ENCODE peak calls at places on chromosomes 16 and 17, in eight cellular contexts. One of them, this sample, is unnamed.

GRCh38 chr17:34645636-34646035 is 66.3 kb downstream of the TMEM132E start:
- DNase-seq in body of pancreas: no peak
- DNase-seq in putamen: no peak
- DNase-seq in progenitor cell of endocrine pancreas: no peak
- DNase-seq in lung microvascular endothelial cell: no peak
- DNase-seq in H9: no peak
- DNase-seq in tibial nerve: no peak
- DNase-seq in NCI-H2171: peak
- DNase-seq in this sample: no peak

GRCh38 chr17:350706-351435 is 1.7 kb downstream of the RPH3AL start:
- DNase-seq in body of pancreas: peak
- DNase-seq in putamen: peak
- DNase-seq in progenitor cell of endocrine pancreas: no peak
- DNase-seq in lung microvascular endothelial cell: peak
- DNase-seq in H9: peak
- DNase-seq in tibial nerve: peak
- DNase-seq in NCI-H2171: no peak
- DNase-seq in this sample: peak

GRCh38 chr16:6016530-6017184 is 919.1 kb upstream of the EEF2KMT start:
- DNase-seq in body of pancreas: peak
- DNase-seq in putamen: no peak
- DNase-seq in progenitor cell of endocrine pancreas: no peak
- DNase-seq in lung microvascular endothelial cell: peak
- DNase-seq in H9: peak
- DNase-seq in tibial nerve: no peak
- DNase-seq in NCI-H2171: no peak
- DNase-seq in this sample: peak

GRCh38 chr17:45395569-45396415 is 36.9 kb downstream of the ARHGAP27 start:
- DNase-seq in body of pancreas: no peak
- DNase-seq in putamen: no peak
- DNase-seq in progenitor cell of endocrine pancreas: no peak
- DNase-seq in lung microvascular endothelial cell: no peak
- DNase-seq in H9: peak
- DNase-seq in tibial nerve: no peak
- DNase-seq in NCI-H2171: no peak
- DNase-seq in this sample: no peak

GRCh38 chr16:87278191-87279093 is 38.8 kb downstream of the C16orf95 start:
- DNase-seq in body of pancreas: peak
- DNase-seq in putamen: peak
- DNase-seq in progenitor cell of endocrine pancreas: peak
- DNase-seq in lung microvascular endothelial cell: peak
- DNase-seq in H9: peak
- DNase-seq in tibial nerve: peak
- DNase-seq in NCI-H2171: peak
- DNase-seq in this sample: peak

GRCh38 chr17:81665205-81666091 is 957 bp downstream of the OXLD1 start:
- DNase-seq in body of pancreas: peak
- DNase-seq in putamen: no peak
- DNase-seq in progenitor cell of endocrine pancreas: no peak
- DNase-seq in lung microvascular endothelial cell: peak
- DNase-seq in H9: peak
- DNase-seq in tibial nerve: no peak
- DNase-seq in NCI-H2171: no peak
- DNase-seq in this sample: peak

GRCh38 chr17:8467527-8467926 is 31.8 kb downstream of the NDEL1 start:
- DNase-seq in body of pancreas: no peak
- DNase-seq in putamen: no peak
- DNase-seq in progenitor cell of endocrine pancreas: no peak
- DNase-seq in lung microvascular endothelial cell: no peak
- DNase-seq in H9: no peak
- DNase-seq in tibial nerve: no peak
- DNase-seq in NCI-H2171: no peak
- DNase-seq in this sample: no peak

GRCh38 chr16:425740-426114 is 278 bp downstream of the RAB11FIP3 start:
- DNase-seq in body of pancreas: no peak
- DNase-seq in putamen: no peak
- DNase-seq in progenitor cell of endocrine pancreas: no peak
- DNase-seq in lung microvascular endothelial cell: no peak
- DNase-seq in H9: no peak
- DNase-seq in tibial nerve: no peak
- DNase-seq in NCI-H2171: peak
- DNase-seq in this sample: no peak

GRCh38 chr17:3724373-3725077 is 822 bp downstream of the HASPIN start:
- DNase-seq in body of pancreas: no peak
- DNase-seq in putamen: no peak
- DNase-seq in progenitor cell of endocrine pancreas: no peak
- DNase-seq in lung microvascular endothelial cell: no peak
- DNase-seq in H9: no peak
- DNase-seq in tibial nerve: no peak
- DNase-seq in NCI-H2171: no peak
- DNase-seq in this sample: no peak

GRCh38 chr17:63700528-63701441 is 860 bp upstream of the LIMD2 start:
- DNase-seq in body of pancreas: peak
- DNase-seq in putamen: peak
- DNase-seq in progenitor cell of endocrine pancreas: no peak
- DNase-seq in lung microvascular endothelial cell: peak
- DNase-seq in H9: peak
- DNase-seq in tibial nerve: no peak
- DNase-seq in NCI-H2171: peak
- DNase-seq in this sample: peak

GRCh38 chr16:8863594-8864424 is 5.0 kb downstream of the CARHSP1 start:
- DNase-seq in body of pancreas: peak
- DNase-seq in putamen: peak
- DNase-seq in progenitor cell of endocrine pancreas: no peak
- DNase-seq in lung microvascular endothelial cell: no peak
- DNase-seq in H9: peak
- DNase-seq in tibial nerve: peak
- DNase-seq in NCI-H2171: no peak
- DNase-seq in this sample: no peak

GRCh38 chr16:11114366-11115164 is 141.4 kb downstream of the SOCS1 start:
- DNase-seq in body of pancreas: no peak
- DNase-seq in putamen: no peak
- DNase-seq in progenitor cell of endocrine pancreas: no peak
- DNase-seq in lung microvascular endothelial cell: no peak
- DNase-seq in H9: no peak
- DNase-seq in tibial nerve: no peak
- DNase-seq in NCI-H2171: no peak
- DNase-seq in this sample: no peak

GRCh38 chr16:85428168-85428898 is 184.8 kb upstream of the GSE1 start:
- DNase-seq in body of pancreas: peak
- DNase-seq in putamen: no peak
- DNase-seq in progenitor cell of endocrine pancreas: peak
- DNase-seq in lung microvascular endothelial cell: peak
- DNase-seq in H9: peak
- DNase-seq in tibial nerve: no peak
- DNase-seq in NCI-H2171: no peak
- DNase-seq in this sample: peak

GRCh38 chr17:1123397-1124237 is 56.2 kb downstream of the ABR start:
- DNase-seq in body of pancreas: no peak
- DNase-seq in putamen: no peak
- DNase-seq in progenitor cell of endocrine pancreas: no peak
- DNase-seq in lung microvascular endothelial cell: no peak
- DNase-seq in H9: no peak
- DNase-seq in tibial nerve: no peak
- DNase-seq in NCI-H2171: no peak
- DNase-seq in this sample: no peak

GRCh38 chr16:84532855-84533486 is 28.5 kb upstream of the MEAK7 start:
- DNase-seq in body of pancreas: no peak
- DNase-seq in putamen: no peak
- DNase-seq in progenitor cell of endocrine pancreas: no peak
- DNase-seq in lung microvascular endothelial cell: no peak
- DNase-seq in H9: no peak
- DNase-seq in tibial nerve: no peak
- DNase-seq in NCI-H2171: no peak
- DNase-seq in this sample: peak

GRCh38 chr16:3274490-3274889 is 8.8 kb upstream of the ZNF263 start:
- DNase-seq in body of pancreas: no peak
- DNase-seq in putamen: no peak
- DNase-seq in progenitor cell of endocrine pancreas: no peak
- DNase-seq in lung microvascular endothelial cell: no peak
- DNase-seq in H9: no peak
- DNase-seq in tibial nerve: no peak
- DNase-seq in NCI-H2171: no peak
- DNase-seq in this sample: no peak

GRCh38 chr16:79163666-79164377 is 436.7 kb downstream of the MAF start:
- DNase-seq in body of pancreas: no peak
- DNase-seq in putamen: no peak
- DNase-seq in progenitor cell of endocrine pancreas: no peak
- DNase-seq in lung microvascular endothelial cell: no peak
- DNase-seq in H9: no peak
- DNase-seq in tibial nerve: no peak
- DNase-seq in NCI-H2171: no peak
- DNase-seq in this sample: no peak

GRCh38 chr17:4534928-4535666 is 20.1 kb downstream of the MYBBP1A start:
- DNase-seq in body of pancreas: no peak
- DNase-seq in putamen: peak
- DNase-seq in progenitor cell of endocrine pancreas: no peak
- DNase-seq in lung microvascular endothelial cell: no peak
- DNase-seq in H9: no peak
- DNase-seq in tibial nerve: no peak
- DNase-seq in NCI-H2171: no peak
- DNase-seq in this sample: no peak

GRCh38 chr16:11390573-11391495 is 45.6 kb downstream of the RMI2 start:
- DNase-seq in body of pancreas: no peak
- DNase-seq in putamen: no peak
- DNase-seq in progenitor cell of endocrine pancreas: no peak
- DNase-seq in lung microvascular endothelial cell: no peak
- DNase-seq in H9: no peak
- DNase-seq in tibial nerve: no peak
- DNase-seq in NCI-H2171: peak
- DNase-seq in this sample: no peak

GRCh38 chr17:36602030-36602737 is 801 bp downstream of the MRM1 start:
- DNase-seq in body of pancreas: peak
- DNase-seq in putamen: no peak
- DNase-seq in progenitor cell of endocrine pancreas: no peak
- DNase-seq in lung microvascular endothelial cell: peak
- DNase-seq in H9: peak
- DNase-seq in tibial nerve: no peak
- DNase-seq in NCI-H2171: no peak
- DNase-seq in this sample: peak

GRCh38 chr16:30096862-30097563 is 1.0 kb upstream of the YPEL3 start:
- DNase-seq in body of pancreas: no peak
- DNase-seq in putamen: no peak
- DNase-seq in progenitor cell of endocrine pancreas: no peak
- DNase-seq in lung microvascular endothelial cell: no peak
- DNase-seq in H9: peak
- DNase-seq in tibial nerve: no peak
- DNase-seq in NCI-H2171: no peak
- DNase-seq in this sample: peak

This sample was measured in dermis blood vessel endothelial cell.